ENCODE peak calls at places on chromosomes 2 and 18, in five cellular contexts. C is Panc1, R is HCT116, M is upper lobe of left lung, G is transverse colon. D is an unnamed sample. For H3K4me1, the result is how much of the 10 kb centered on the place peaks cover.

GRCh38 chr2:71226391-71226964 is 425 bp downstream of the PAIP2B start:
- DNase-seq in M (peak), G (peak), C (no peak), R (no peak), D (peak)

GRCh38 chr2:24365051-24365450 is 4.7 kb upstream of the ITSN2 start:
- DNase-seq in C (no peak), G (peak), R (no peak), M (peak), D (peak)

GRCh38 chr2:154370873-154371272 is 327.6 kb upstream of the KCNJ3 start:
- DNase-seq in R (no peak), C (no peak), G (no peak), M (no peak), D (no peak)

GRCh38 chr18:33900638-33901037 is 322.6 kb downstream of the ASXL3 start:
- DNase-seq in C (no peak), R (no peak), M (no peak), G (no peak), D (no peak)

GRCh38 chr2:181123798-181124217 is 143.4 kb downstream of the UBE2E3 start:
- DNase-seq in C (no peak), M (peak), G (peak), R (no peak), D (no peak)

GRCh38 chr2:183519371-183520056 is 395.3 kb downstream of the NUP35 start:
- DNase-seq in R (no peak), G (no peak), C (no peak), M (no peak), D (no peak)

GRCh38 chr2:210028178-210028577 is 25.7 kb downstream of the RPE start:
- DNase-seq in R (no peak), M (no peak), C (no peak), G (no peak), D (no peak)

GRCh38 chr2:20656561-20656960 is 5.7 kb upstream of the HS1BP3 start:
- DNase-seq in R (no peak), M (no peak), C (no peak), G (no peak), D (no peak)

GRCh38 chr2:54724150-54724559 is 693 bp downstream of the EML6 start:
- DNase-seq in R (no peak), M (no peak), G (no peak), C (no peak), D (no peak)

GRCh38 chr18:36695806-36696205 is 133.0 kb downstream of the TPGS2 start:
- DNase-seq in R (no peak), M (no peak), G (no peak), C (no peak), D (no peak)

GRCh38 chr2:144086965-144087364 is 433.0 kb downstream of the ZEB2 start:
- DNase-seq in G (no peak), C (no peak), R (no peak), M (no peak), D (no peak)

GRCh38 chr2:158926478-158926948 is 41.9 kb upstream of the TANC1 start:
- DNase-seq in G (no peak), R (peak), C (no peak), M (no peak), D (no peak)

GRCh38 chr2:68589963-68590362 is 53.4 kb upstream of the PROKR1 start:
- DNase-seq in G (no peak), C (no peak), R (no peak), M (no peak), D (no peak)

GRCh38 chr2:32452338-32453064 is 95.7 kb downstream of the BIRC6 start:
- DNase-seq in G (no peak), R (no peak), C (no peak), M (no peak), D (no peak)

GRCh38 chr2:118718921-118719320 is 128.5 kb downstream of the EN1 start:
- DNase-seq in G (no peak), C (no peak), M (no peak), R (no peak), D (no peak)

GRCh38 chr2:24434576-24434975 is 56.5 kb upstream of the NCOA1 start:
- DNase-seq in C (no peak), G (no peak), M (no peak), R (no peak), D (no peak)

GRCh38 chr2:49940616-49941015 is 786.3 kb upstream of the FSHR start:
- DNase-seq in G (no peak), R (no peak), C (no peak), M (no peak), D (no peak)

GRCh38 chr18:40380657-40381441 is 1574.2 kb upstream of the PIK3C3 start:
- DNase-seq in R (no peak), C (no peak), G (no peak), M (no peak), D (no peak)

GRCh38 chr2:71938659-71939587 is 208.7 kb downstream of the CYP26B1 start:
- DNase-seq in C (no peak), M (no peak), R (no peak), G (peak), D (no peak)

GRCh38 chr2:43138441-43138840 is 88.0 kb downstream of the ZFP36L2 start:
- DNase-seq in R (no peak), C (no peak), M (no peak), G (no peak), D (no peak)

GRCh38 chr2:43139501-43139900 is 86.9 kb downstream of the ZFP36L2 start:
- DNase-seq in G (no peak), C (no peak), R (no peak), M (no peak), D (no peak)

GRCh38 chr2:43142921-43143438 is 83.4 kb downstream of the ZFP36L2 start:
- DNase-seq in R (peak), G (no peak), M (no peak), C (no peak), D (no peak)

GRCh38 chr2:43136862-43137261 is 89.5 kb downstream of the ZFP36L2 start:
- DNase-seq in C (no peak), M (peak), R (no peak), G (no peak), D (no peak)

GRCh38 chr2:43139996-43140621 is 86.3 kb downstream of the ZFP36L2 start:
- DNase-seq in M (no peak), R (no peak), C (no peak), G (no peak), D (no peak)
- H3K4me1 ChIP-seq in M (under half), R (under half), C (under half), G (under half), D (under half)

DNA sequence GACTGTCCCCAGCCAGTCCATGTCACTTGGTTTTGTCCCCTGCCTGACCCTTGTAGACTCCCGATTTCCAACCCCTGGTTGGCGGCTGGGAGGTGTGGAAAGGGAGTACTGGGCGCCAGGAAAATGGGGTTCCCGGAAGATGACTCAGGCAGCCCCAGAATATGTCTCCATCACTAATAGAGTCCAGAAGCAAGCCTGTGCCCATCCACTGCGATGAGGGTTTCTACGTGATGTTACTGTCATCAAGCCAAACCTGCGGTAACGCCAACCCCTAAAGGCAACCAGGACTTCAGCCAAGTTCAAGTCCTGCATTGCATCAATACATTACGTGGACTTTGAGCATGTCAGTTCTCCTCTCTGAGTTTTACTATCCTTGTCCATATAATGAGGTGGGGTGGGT is 62.0 kb upstream of the TAF1B start:
- DNase-seq in R (no peak), C (no peak), G (no peak), M (no peak), D (no peak)
- TF ChIP-seq POLR2AphosphoS5 in R (no peak), C (no peak), G (no peak), M (no peak), D (no peak)

DNA sequence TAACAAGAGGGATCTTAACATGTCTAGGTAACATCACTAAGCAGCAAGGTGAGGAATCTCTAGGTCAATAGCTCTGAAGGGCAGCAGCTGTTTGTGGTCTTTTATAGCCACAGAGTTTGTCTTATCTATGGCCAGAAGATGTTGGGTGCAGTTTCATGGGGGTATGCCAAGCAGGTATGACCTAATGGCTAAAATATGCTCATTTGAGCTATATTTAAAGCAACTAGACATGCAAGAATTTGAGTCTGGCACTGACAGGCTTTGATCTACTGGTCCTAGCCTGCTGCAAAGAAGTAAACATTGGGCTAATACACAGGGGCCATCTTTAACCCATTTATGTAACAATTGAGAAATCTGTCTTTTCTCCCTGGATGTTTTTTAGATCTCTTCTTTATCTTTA is 13.9 kb upstream of the UGP2 start:
- DNase-seq in M (no peak), R (peak), C (no peak), G (no peak), D (no peak)
- H3K4me1 ChIP-seq in M (under half), R (under half), C (under half), G (under half), D (under half)

GRCh38 chr2:203928849-203929248 is 7.7 kb upstream of the ICOS start:
- DNase-seq in M (no peak), G (no peak), C (no peak), R (no peak), D (no peak)
- TF ChIP-seq POLR2AphosphoS5 in M (no peak), G (no peak), C (no peak), R (no peak), D (no peak)

GRCh38 chr2:233384811-233385488 is 30.7 kb downstream of the DGKD start:
- DNase-seq in M (peak), G (no peak), C (no peak), R (no peak), D (peak)

GRCh38 chr2:233381013-233381995 is 27.0 kb downstream of the DGKD start:
- DNase-seq in R (no peak), C (no peak), G (no peak), M (no peak), D (no peak)

GRCh38 chr2:233386382-233387041 is 32.2 kb downstream of the DGKD start:
- DNase-seq in G (no peak), R (no peak), M (no peak), C (no peak), D (no peak)

GRCh38 chr2:233385489-233386044 is 31.3 kb downstream of the DGKD start:
- DNase-seq in C (no peak), G (no peak), R (no peak), M (no peak), D (no peak)

GRCh38 chr2:233384017-233384416 is 29.7 kb downstream of the DGKD start:
- DNase-seq in R (no peak), M (no peak), C (no peak), G (no peak), D (no peak)
- H3K4me1 ChIP-seq in R (under half), M (under half), C (under half), G (under half), D (half or more)

D was measured in stomach.